ENCODE peak calls at places on chromosomes 2 and 18, in seven cellular contexts. J, E, V, Z, N, G and S are unnamed samples.

GRCh38 chr18:22667616-22668422 is 250.1 kb upstream of the CTAGE1 start:
- DNase-seq in G (no peak), Z (peak; percentile 94), J (no peak), E (no peak), V (no peak), N (peak; percentile 25), S (peak; percentile 89)

GRCh38 chr2:160028431-160029269 is 33.8 kb downstream of the PLA2R1 start:
- DNase-seq in G (no peak), V (no peak), Z (peak; percentile 67), N (no peak), J (no peak), E (no peak), S (peak; percentile 82)

GRCh38 chr18:31493941-31494340 is 4.0 kb upstream of the DSG2 start:
- DNase-seq in E (no peak), N (no peak), Z (no peak), G (no peak), V (no peak), J (no peak), S (no peak)

GRCh38 chr18:10442551-10442971 is 11.9 kb upstream of the APCDD1 start:
- DNase-seq in Z (no peak), E (no peak), N (no peak), V (no peak), J (no peak), G (no peak), S (peak; percentile 23)

GRCh38 chr2:98445167-98445522 is 487 bp downstream of the INPP4A start:
- DNase-seq in E (peak; percentile 31), N (peak; percentile 25), Z (no peak), G (no peak), V (peak; percentile 14), J (no peak), S (peak; percentile 29)

GRCh38 chr2:107361951-107362350 is 464.7 kb upstream of the RGPD4 start:
- DNase-seq in N (no peak), V (no peak), E (no peak), G (no peak), J (no peak), Z (no peak), S (no peak)

GRCh38 chr2:176130153-176130916 is 830 bp downstream of the HOXD8 start:
- DNase-seq in E (no peak), Z (no peak), N (no peak), V (no peak), G (no peak), J (no peak), S (peak; percentile 65)

GRCh38 chr18:10416020-10416419 is 38.4 kb upstream of the APCDD1 start:
- DNase-seq in V (no peak), G (no peak), N (no peak), Z (no peak), J (no peak), E (no peak), S (no peak)

GRCh38 chr2:193446967-193447366 is 1252.2 kb upstream of the TMEFF2 start:
- DNase-seq in N (no peak), G (no peak), Z (no peak), J (no peak), E (no peak), V (no peak), S (no peak)

GRCh38 chr2:50385361-50385760 is 646.6 kb downstream of the NRXN1 start:
- DNase-seq in E (no peak), G (no peak), V (no peak), J (no peak), Z (no peak), N (no peak), S (no peak)

GRCh38 chr2:134491796-134492441 is 226.9 kb downstream of the TMEM163 start:
- DNase-seq in J (no peak), N (no peak), G (no peak), Z (no peak), E (no peak), V (no peak), S (no peak)

GRCh38 chr2:240966906-240967680 is 31.3 kb upstream of the SNED1 start:
- DNase-seq in Z (no peak), N (no peak), G (no peak), E (no peak), J (no peak), V (no peak), S (no peak)

GRCh38 chr2:71686781-71687180 is 233.4 kb downstream of the DYSF start:
- DNase-seq in G (no peak), V (no peak), Z (no peak), E (no peak), J (no peak), N (no peak), S (no peak)

GRCh38 chr2:101388232-101388631 is 929 bp upstream of the CREG2 start:
- DNase-seq in E (no peak), N (no peak), G (no peak), Z (peak; percentile 61), J (no peak), V (no peak), S (no peak)

GRCh38 chr2:54336136-54336976 is 80.3 kb upstream of the TSPYL6 start:
- DNase-seq in G (no peak), E (no peak), V (no peak), N (no peak), J (no peak), Z (peak; percentile 57), S (no peak)

GRCh38 chr18:8052237-8052701 is 485.2 kb downstream of the PTPRM start:
- DNase-seq in N (no peak), E (no peak), J (no peak), Z (no peak), V (no peak), G (peak; percentile 36), S (no peak)

GRCh38 chr2:69385443-69386151 is 1.4 kb downstream of the GFPT1 start:
- DNase-seq in E (no peak), J (no peak), Z (peak; percentile 67), V (no peak), N (no peak), G (no peak), S (peak; percentile 61)

GRCh38 chr2:229129738-229130371 is 141.2 kb downstream of the PID1 start:
- DNase-seq in G (no peak), Z (peak; percentile 6), V (no peak), N (no peak), J (no peak), E (no peak), S (peak; percentile 42)

GRCh38 chr2:60891175-60891574 is 9.8 kb downstream of the REL start:
- DNase-seq in G (no peak), N (peak; percentile 20), E (no peak), Z (no peak), J (no peak), V (no peak), S (no peak)

GRCh38 chr2:26018184-26018716 is 15.6 kb upstream of the RAB10 start:
- DNase-seq in E (no peak), V (no peak), J (peak; percentile 91), Z (peak; percentile 93), G (no peak), N (no peak), S (peak; percentile 87)

GRCh38 chr2:65386340-65386739 is 46.1 kb downstream of the SPRED2 start:
- DNase-seq in N (no peak), Z (peak; percentile 72), J (no peak), V (no peak), E (no peak), G (no peak), S (no peak)

GRCh38 chr2:11752906-11753305 is 6.5 kb downstream of the LPIN1 start:
- DNase-seq in G (no peak), J (no peak), Z (no peak), N (no peak), V (no peak), E (no peak), S (peak; percentile 37)

GRCh38 chr2:73075477-73076373 is 4.2 kb upstream of the SFXN5 start:
- DNase-seq in G (no peak), Z (peak; percentile 47), J (peak; percentile 34), V (no peak), E (no peak), N (no peak), S (no peak)

GRCh38 chr2:196335238-196335637 is 163.9 kb upstream of the STK17B start:
- DNase-seq in E (no peak), N (no peak), G (no peak), J (no peak), Z (peak; percentile 39), V (no peak), S (no peak)

GRCh38 chr2:113133696-113134558 is 6.5 kb downstream of the IL1RN start:
- DNase-seq in G (no peak), V (no peak), J (no peak), Z (no peak), N (no peak), E (no peak), S (no peak)